ENCODE peak calls at places on chromosomes 13 and 19, in four cellular contexts. One of them, this sample, is unnamed.
A peak's percentile ranks its signal among the peaks of the same experiment; 100 is the strongest.

GRCh38 chr13:99439850-99440604 is 61.2 kb upstream of the TM9SF2 start:
- DNase-seq in K562: no peak
- DNase-seq in HepG2: no peak
- DNase-seq in GM12878: no peak
- DNase-seq in this sample: no peak

GRCh38 chr13:89923731-89924130 is 1423.8 kb upstream of the MIR17HG start:
- DNase-seq in K562: no peak
- DNase-seq in HepG2: no peak
- DNase-seq in GM12878: no peak
- DNase-seq in this sample: no peak

GRCh38 chr13:22040810-22041364 is 370.0 kb downstream of the FGF9 start:
- DNase-seq in K562: no peak
- DNase-seq in HepG2: no peak
- DNase-seq in GM12878: no peak
- DNase-seq in this sample: no peak

GRCh38 chr13:71587778-71588177 is 279.2 kb downstream of the DACH1 start:
- DNase-seq in K562: no peak
- DNase-seq in HepG2: no peak
- DNase-seq in GM12878: no peak
- DNase-seq in this sample: no peak

GRCh38 chr13:39577833-39578232 is 25.2 kb downstream of the LHFPL6 start:
- DNase-seq in K562: no peak
- DNase-seq in HepG2: no peak
- DNase-seq in GM12878: no peak
- DNase-seq in this sample: no peak

GRCh38 chr19:17304386-17305047 is 1.2 kb upstream of the MRPL34 start:
- DNase-seq in K562: no peak
- DNase-seq in HepG2: no peak
- DNase-seq in GM12878: no peak
- DNase-seq in this sample: no peak

GRCh38 chr19:58544591-58545285 is 874 bp downstream of the TRIM28 start:
- DNase-seq in K562: peak; percentile 92
- DNase-seq in HepG2: no peak
- DNase-seq in GM12878: no peak
- DNase-seq in this sample: peak; percentile 83

GRCh38 chr13:27172495-27172842 is 858 bp upstream of the USP12 start:
- DNase-seq in K562: peak; percentile 23
- DNase-seq in HepG2: no peak
- DNase-seq in GM12878: no peak
- DNase-seq in this sample: no peak

GRCh38 chr13:90710355-90710754 is 637.1 kb upstream of the MIR17HG start:
- DNase-seq in K562: no peak
- DNase-seq in HepG2: no peak
- DNase-seq in GM12878: no peak
- DNase-seq in this sample: no peak

GRCh38 chr13:32538234-32538620 is 368 bp downstream of the N4BP2L2 start:
- DNase-seq in K562: no peak
- DNase-seq in HepG2: peak; percentile 76
- DNase-seq in GM12878: no peak
- DNase-seq in this sample: peak; percentile 27

GRCh38 chr19:42281175-42282035 is 12.4 kb downstream of the CIC start:
- DNase-seq in K562: peak; percentile 62
- DNase-seq in HepG2: peak; percentile 76
- DNase-seq in GM12878: no peak
- DNase-seq in this sample: no peak

GRCh38 chr13:28744091-28744536 is 25.3 kb upstream of the SLC46A3 start:
- DNase-seq in K562: peak; percentile 9
- DNase-seq in HepG2: no peak
- DNase-seq in GM12878: no peak
- DNase-seq in this sample: no peak

GRCh38 chr13:107650081-107650701 is 565.1 kb downstream of the LIG4 start:
- DNase-seq in K562: peak; percentile 7
- DNase-seq in HepG2: peak; percentile 16
- DNase-seq in GM12878: no peak
- DNase-seq in this sample: peak; percentile 14
- TF ChIP-seq FOXM1 in K562: no peak
- TF ChIP-seq FOXM1 in HepG2: no peak
- TF ChIP-seq FOXM1 in GM12878: no peak
- TF ChIP-seq FOXM1 in this sample: no peak

DNA sequence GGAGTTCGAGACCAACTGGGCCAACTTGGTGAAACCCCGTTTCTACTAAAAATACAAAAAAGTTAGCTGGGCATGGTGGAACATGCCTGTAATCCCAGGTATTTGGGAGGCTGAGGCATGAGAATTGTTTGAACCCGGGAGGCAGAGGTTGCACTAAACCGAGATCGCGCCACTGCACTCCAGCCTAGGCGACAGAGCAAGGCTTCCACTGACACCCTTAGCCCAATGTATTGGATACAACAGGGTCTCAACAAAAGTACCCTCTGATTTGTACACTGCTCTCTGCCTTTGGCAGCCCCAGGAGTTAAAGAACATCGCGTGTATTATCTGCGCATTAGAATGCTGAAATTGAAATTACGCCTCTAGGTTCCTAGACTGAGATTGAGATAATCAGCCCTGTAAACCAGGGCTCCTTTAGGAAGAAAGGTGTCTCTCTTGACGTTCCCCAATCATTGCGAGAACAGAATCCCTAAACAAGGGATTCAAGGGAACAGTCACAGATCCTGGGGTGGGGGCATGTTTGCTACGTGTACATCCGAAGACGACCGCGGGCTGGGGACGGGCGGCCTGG is 21.9 kb downstream of the IPO5 start:
- DNase-seq in K562: no peak
- DNase-seq in HepG2: no peak
- DNase-seq in GM12878: no peak
- DNase-seq in this sample: no peak
- TF ChIP-seq BHLHE40 in K562: no peak
- TF ChIP-seq BHLHE40 in HepG2: no peak
- TF ChIP-seq BHLHE40 in GM12878: no peak
- TF ChIP-seq BHLHE40 in this sample: no peak

DNA sequence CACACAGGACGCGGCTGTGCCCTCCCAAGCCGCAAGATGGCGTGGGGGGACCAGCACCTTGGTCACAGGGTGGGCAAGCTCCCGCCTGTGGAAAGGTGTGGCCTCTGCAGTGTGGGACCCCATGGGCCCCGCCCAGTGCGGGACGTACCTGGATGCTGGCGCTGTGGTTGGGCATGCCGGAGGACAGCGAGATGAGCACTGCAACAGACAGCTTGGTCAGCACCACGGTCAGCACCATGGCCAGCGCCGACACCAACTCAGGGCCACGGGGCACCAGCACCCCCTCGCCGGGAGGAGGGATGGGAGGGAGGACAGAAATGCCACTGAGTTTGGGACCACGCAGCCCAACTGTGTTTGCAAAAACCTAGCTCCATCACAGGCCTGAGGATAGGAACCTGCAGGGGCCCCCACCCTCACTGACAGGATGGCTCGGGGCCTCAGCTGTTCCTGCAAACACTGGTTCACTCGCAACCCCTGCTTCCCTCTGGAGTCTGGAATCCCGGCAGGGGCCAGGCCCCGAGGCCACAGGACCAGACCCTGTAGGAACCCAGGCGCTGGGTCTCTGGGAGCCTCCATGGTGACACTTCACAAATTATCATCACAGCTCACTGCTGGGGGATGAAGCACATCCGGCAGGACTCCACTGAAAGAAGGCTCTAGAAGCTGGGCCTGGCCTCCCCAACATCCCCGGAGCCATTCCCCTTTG is 27.1 kb downstream of the IZUMO4 start:
- DNase-seq in K562: no peak
- DNase-seq in HepG2: no peak
- DNase-seq in GM12878: no peak
- DNase-seq in this sample: no peak
- TF ChIP-seq FOXM1 in K562: no peak
- TF ChIP-seq FOXM1 in HepG2: no peak
- TF ChIP-seq FOXM1 in GM12878: no peak
- TF ChIP-seq FOXM1 in this sample: no peak

DNA sequence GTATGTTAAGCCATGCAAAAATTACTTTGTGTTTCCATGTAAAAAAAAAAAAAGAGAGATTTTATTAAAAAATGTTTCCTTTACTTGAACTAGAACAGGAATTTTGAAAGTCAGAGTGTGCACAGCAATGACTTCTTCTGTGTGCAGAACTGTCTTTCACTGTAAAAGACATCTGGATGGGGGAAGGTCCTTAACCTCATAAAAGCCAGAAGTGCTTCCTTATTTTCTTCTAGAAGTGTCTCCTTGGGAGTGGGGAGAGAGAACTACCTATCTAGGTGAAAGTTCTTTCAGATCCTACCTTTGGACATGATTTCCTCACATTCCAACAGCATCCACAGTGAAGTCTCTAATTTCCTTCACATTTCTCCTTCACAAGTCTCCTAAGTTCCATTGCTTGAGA is 360.3 kb downstream of the FGF14 start:
- DNase-seq in K562: no peak
- DNase-seq in HepG2: no peak
- DNase-seq in GM12878: no peak
- DNase-seq in this sample: no peak
- TF ChIP-seq BHLHE40 in K562: no peak
- TF ChIP-seq BHLHE40 in HepG2: no peak
- TF ChIP-seq BHLHE40 in GM12878: no peak
- TF ChIP-seq BHLHE40 in this sample: no peak

GRCh38 chr13:110414283-110414682 is 107.2 kb downstream of the COL4A2 start:
- DNase-seq in K562: no peak
- DNase-seq in HepG2: no peak
- DNase-seq in GM12878: no peak
- DNase-seq in this sample: no peak

GRCh38 chr13:110416131-110416584 is 109.1 kb downstream of the COL4A2 start:
- DNase-seq in K562: no peak
- DNase-seq in HepG2: no peak
- DNase-seq in GM12878: no peak
- DNase-seq in this sample: no peak

GRCh38 chr13:110417537-110417908 is 110.4 kb downstream of the COL4A2 start:
- DNase-seq in K562: no peak
- DNase-seq in HepG2: no peak
- DNase-seq in GM12878: no peak
- DNase-seq in this sample: no peak

GRCh38 chr13:110413311-110414040 is 106.4 kb downstream of the COL4A2 start:
- DNase-seq in K562: no peak
- DNase-seq in HepG2: no peak
- DNase-seq in GM12878: no peak
- DNase-seq in this sample: no peak

GRCh38 chr13:110415669-110416068 is 108.6 kb downstream of the COL4A2 start:
- DNase-seq in K562: peak; percentile 8
- DNase-seq in HepG2: peak; percentile 17
- DNase-seq in GM12878: no peak
- DNase-seq in this sample: no peak
- TF ChIP-seq FOXM1 in K562: no peak
- TF ChIP-seq FOXM1 in HepG2: no peak
- TF ChIP-seq FOXM1 in GM12878: no peak
- TF ChIP-seq FOXM1 in this sample: no peak

This sample was measured in HEK293T.